ENCODE peak calls at places on chromosomes 16 and 17, in ten cellular contexts. One of them, this sample, is unnamed.

GRCh38 chr16:8892101-8892575 is 10.0 kb downstream of the LITAFD start:
- DNase-seq in T-helper 1 cell: no peak
- DNase-seq in RWPE1: no peak
- DNase-seq in CD4-positive, alpha-beta T cell: no peak
- DNase-seq in heart left ventricle: no peak
- DNase-seq in RCC 7860: no peak
- DNase-seq in EL: no peak
- DNase-seq in AG04450: no peak
- DNase-seq in AG09319: no peak
- DNase-seq in stimulated activated CD4-positive, alpha-beta T cell treated with anti-CD3 and anti-CD28 coated beads, Interleukin-1b, Interleukin-23, amount 100 ng/mL, for 4 hours: no peak
- DNase-seq in this sample: no peak

GRCh38 chr16:20675488-20676267 is 21.8 kb downstream of the ACSM1 start:
- DNase-seq in RCC 7860: no peak
- DNase-seq in CD4-positive, alpha-beta T cell: no peak
- DNase-seq in RWPE1: peak; percentile 45
- DNase-seq in heart left ventricle: peak; percentile 23
- DNase-seq in AG04450: no peak
- DNase-seq in stimulated activated CD4-positive, alpha-beta T cell treated with anti-CD3 and anti-CD28 coated beads, Interleukin-1b, Interleukin-23, amount 100 ng/mL, for 4 hours: peak; percentile 4
- DNase-seq in AG09319: no peak
- DNase-seq in EL: no peak
- DNase-seq in T-helper 1 cell: no peak
- DNase-seq in this sample: no peak

GRCh38 chr17:12522743-12523181 is 142.9 kb upstream of the MYOCD start:
- DNase-seq in AG04450: no peak
- DNase-seq in CD4-positive, alpha-beta T cell: no peak
- DNase-seq in T-helper 1 cell: no peak
- DNase-seq in heart left ventricle: peak; percentile 6
- DNase-seq in stimulated activated CD4-positive, alpha-beta T cell treated with anti-CD3 and anti-CD28 coated beads, Interleukin-1b, Interleukin-23, amount 100 ng/mL, for 4 hours: no peak
- DNase-seq in AG09319: no peak
- DNase-seq in RCC 7860: no peak
- DNase-seq in EL: peak; percentile 82
- DNase-seq in RWPE1: peak; percentile 36
- DNase-seq in this sample: no peak

GRCh38 chr16:85225721-85226120 is 113.4 kb upstream of the CIBAR2 start:
- DNase-seq in AG04450: no peak
- DNase-seq in T-helper 1 cell: no peak
- DNase-seq in stimulated activated CD4-positive, alpha-beta T cell treated with anti-CD3 and anti-CD28 coated beads, Interleukin-1b, Interleukin-23, amount 100 ng/mL, for 4 hours: no peak
- DNase-seq in RCC 7860: no peak
- DNase-seq in heart left ventricle: no peak
- DNase-seq in AG09319: no peak
- DNase-seq in RWPE1: no peak
- DNase-seq in CD4-positive, alpha-beta T cell: no peak
- DNase-seq in EL: no peak
- DNase-seq in this sample: no peak

GRCh38 chr17:46273541-46274236 is 21.2 kb upstream of the LRRC37A start:
- DNase-seq in RWPE1: no peak
- DNase-seq in T-helper 1 cell: no peak
- DNase-seq in CD4-positive, alpha-beta T cell: no peak
- DNase-seq in AG09319: no peak
- DNase-seq in RCC 7860: no peak
- DNase-seq in EL: no peak
- DNase-seq in heart left ventricle: no peak
- DNase-seq in stimulated activated CD4-positive, alpha-beta T cell treated with anti-CD3 and anti-CD28 coated beads, Interleukin-1b, Interleukin-23, amount 100 ng/mL, for 4 hours: no peak
- DNase-seq in AG04450: no peak
- DNase-seq in this sample: no peak

GRCh38 chr17:58325289-58325726 is 3.3 kb downstream of the TSPOAP1 start:
- DNase-seq in AG09319: no peak
- DNase-seq in T-helper 1 cell: no peak
- DNase-seq in EL: no peak
- DNase-seq in stimulated activated CD4-positive, alpha-beta T cell treated with anti-CD3 and anti-CD28 coated beads, Interleukin-1b, Interleukin-23, amount 100 ng/mL, for 4 hours: no peak
- DNase-seq in RWPE1: no peak
- DNase-seq in RCC 7860: no peak
- DNase-seq in heart left ventricle: no peak
- DNase-seq in CD4-positive, alpha-beta T cell: no peak
- DNase-seq in AG04450: no peak
- DNase-seq in this sample: no peak

GRCh38 chr17:58046230-58047094 is 36.8 kb upstream of the DYNLL2 start:
- DNase-seq in RWPE1: no peak
- DNase-seq in heart left ventricle: peak; percentile 42
- DNase-seq in AG09319: no peak
- DNase-seq in EL: no peak
- DNase-seq in T-helper 1 cell: no peak
- DNase-seq in CD4-positive, alpha-beta T cell: no peak
- DNase-seq in RCC 7860: no peak
- DNase-seq in AG04450: no peak
- DNase-seq in stimulated activated CD4-positive, alpha-beta T cell treated with anti-CD3 and anti-CD28 coated beads, Interleukin-1b, Interleukin-23, amount 100 ng/mL, for 4 hours: no peak
- DNase-seq in this sample: no peak

GRCh38 chr17:75546181-75546580 is 20.7 kb downstream of the LLGL2 start:
- DNase-seq in CD4-positive, alpha-beta T cell: no peak
- DNase-seq in RCC 7860: no peak
- DNase-seq in AG09319: no peak
- DNase-seq in AG04450: no peak
- DNase-seq in T-helper 1 cell: no peak
- DNase-seq in EL: no peak
- DNase-seq in RWPE1: no peak
- DNase-seq in heart left ventricle: no peak
- DNase-seq in stimulated activated CD4-positive, alpha-beta T cell treated with anti-CD3 and anti-CD28 coated beads, Interleukin-1b, Interleukin-23, amount 100 ng/mL, for 4 hours: no peak
- DNase-seq in this sample: no peak

GRCh38 chr17:59093702-59094231 is 12.9 kb downstream of the TRIM37 start:
- DNase-seq in AG09319: peak; percentile 87
- DNase-seq in EL: peak; percentile 98
- DNase-seq in AG04450: peak; percentile 81
- DNase-seq in T-helper 1 cell: no peak
- DNase-seq in RWPE1: peak; percentile 64
- DNase-seq in stimulated activated CD4-positive, alpha-beta T cell treated with anti-CD3 and anti-CD28 coated beads, Interleukin-1b, Interleukin-23, amount 100 ng/mL, for 4 hours: no peak
- DNase-seq in CD4-positive, alpha-beta T cell: no peak
- DNase-seq in heart left ventricle: peak; percentile 43
- DNase-seq in RCC 7860: peak; percentile 89
- DNase-seq in this sample: no peak

GRCh38 chr17:16881239-16881924 is 90.5 kb downstream of the TNFRSF13B start:
- DNase-seq in RWPE1: no peak
- DNase-seq in T-helper 1 cell: no peak
- DNase-seq in RCC 7860: no peak
- DNase-seq in heart left ventricle: no peak
- DNase-seq in AG09319: no peak
- DNase-seq in stimulated activated CD4-positive, alpha-beta T cell treated with anti-CD3 and anti-CD28 coated beads, Interleukin-1b, Interleukin-23, amount 100 ng/mL, for 4 hours: no peak
- DNase-seq in AG04450: no peak
- DNase-seq in CD4-positive, alpha-beta T cell: no peak
- DNase-seq in EL: no peak
- DNase-seq in this sample: no peak